ENCODE peak calls at places on chromosomes 2 and 18, in four cellular contexts. M, J, Q and S are unnamed samples.

GRCh38 chr2:202135111-202135874 is 62.2 kb downstream of the KIAA2012 start:
- DNase-seq in J (no peak), Q (peak), M (no peak), S (peak)

GRCh38 chr18:31648458-31648857 is 35.9 kb downstream of the B4GALT6 start:
- DNase-seq in M (no peak), J (no peak), Q (no peak), S (no peak)

GRCh38 chr2:58070765-58071164 is 24.2 kb downstream of the VRK2 start:
- DNase-seq in M (no peak), J (no peak), Q (no peak), S (no peak)

GRCh38 chr2:224466315-224466714 is 64.4 kb upstream of the FAM124B start:
- DNase-seq in J (no peak), Q (no peak), M (no peak), S (no peak)

GRCh38 chr2:111705711-111706323 is 178.2 kb downstream of the ANAPC1 start:
- DNase-seq in M (peak), J (peak), Q (peak), S (peak)

GRCh38 chr2:135820003-135820618 is 16.9 kb downstream of the LCT start:
- DNase-seq in J (peak), M (no peak), Q (no peak), S (no peak)

GRCh38 chr2:65605427-65606058 is 173.1 kb upstream of the SPRED2 start:
- DNase-seq in M (peak), Q (no peak), J (no peak), S (no peak)

GRCh38 chr2:101002562-101003277 is 631 bp downstream of the RPL31 start:
- DNase-seq in M (peak), Q (no peak), J (no peak), S (no peak)

GRCh38 chr2:215933141-215933540 is 80.2 kb downstream of the MREG start:
- DNase-seq in M (no peak), J (no peak), Q (no peak), S (no peak)

GRCh38 chr2:41853427-41854191 is 194.2 kb upstream of the PKDCC start:
- DNase-seq in J (no peak), Q (peak), M (peak), S (peak)

GRCh38 chr2:2083113-2083757 is 247.8 kb downstream of the MYT1L start:
- DNase-seq in J (no peak), Q (peak), M (no peak), S (no peak)

GRCh38 chr2:221449406-221449805 is 122.7 kb downstream of the EPHA4 start:
- DNase-seq in M (no peak), J (no peak), Q (no peak), S (no peak)

GRCh38 chr2:153715218-153715617 is 156.5 kb upstream of the GALNT13 start:
- DNase-seq in M (no peak), J (no peak), Q (no peak), S (no peak)

GRCh38 chr2:204260162-204260877 is 285.0 kb upstream of the PARD3B start:
- DNase-seq in M (peak), J (peak), Q (peak), S (peak)

GRCh38 chr2:126656311-126657145 is 570 bp downstream of the GYPC start:
- DNase-seq in M (peak), J (no peak), Q (peak), S (peak)

GRCh38 chr18:10455726-10456453 is 1.5 kb downstream of the APCDD1 start:
- DNase-seq in J (no peak), Q (no peak), M (no peak), S (no peak)

GRCh38 chr2:228056293-228056692 is 125.2 kb downstream of the SPHKAP start:
- DNase-seq in M (no peak), J (no peak), Q (no peak), S (no peak)

GRCh38 chr18:72652990-72653593 is 109.0 kb upstream of the CBLN2 start:
- DNase-seq in Q (peak), J (no peak), M (peak), S (no peak)

GRCh38 chr2:239692348-239692747 is 291.5 kb upstream of the HDAC4 start:
- DNase-seq in M (no peak), J (no peak), Q (no peak), S (no peak)

GRCh38 chr2:72983500-72984039 is 66.3 kb downstream of the EMX1 start:
- DNase-seq in Q (no peak), M (no peak), J (no peak), S (no peak)

GRCh38 chr2:205585451-205586045 is 96.8 kb upstream of the NRP2 start:
- DNase-seq in J (no peak), Q (no peak), M (no peak), S (no peak)

GRCh38 chr18:67597759-67598158 is 81.2 kb upstream of the DSEL start:
- DNase-seq in M (no peak), J (no peak), Q (no peak), S (no peak)

GRCh38 chr2:29430382-29431112 is 315.3 kb downstream of the CLIP4 start:
- DNase-seq in J (no peak), Q (no peak), M (no peak), S (no peak)

GRCh38 chr18:23099621-23100020 is 35.7 kb upstream of the CABLES1 start:
- DNase-seq in M (no peak), Q (peak), J (no peak), S (no peak)

GRCh38 chr2:241633561-241633960 is 3.4 kb downstream of the THAP4 start:
- DNase-seq in Q (no peak), J (no peak), M (no peak), S (no peak)

GRCh38 chr2:216857131-216857550 is 2.7 kb downstream of the TNP1 start:
- DNase-seq in M (no peak), J (no peak), Q (peak), S (peak)

GRCh38 chr2:207960911-207961310 is 64.4 kb downstream of the PLEKHM3 start:
- DNase-seq in M (no peak), Q (no peak), J (no peak), S (no peak)

GRCh38 chr2:101253013-101253712 is 477 bp downstream of the CNOT11 start:
- DNase-seq in M (peak), J (peak), Q (peak), S (peak)

GRCh38 chr2:36277146-36277808 is 78.3 kb upstream of the CRIM1 start:
- DNase-seq in M (no peak), Q (peak), J (no peak), S (peak)

GRCh38 chr2:27714851-27715291 is 51.2 kb downstream of the SLC4A1AP start:
- DNase-seq in J (no peak), M (no peak), Q (no peak), S (no peak)

GRCh38 chr18:58117685-58118403 is 73.8 kb downstream of the NEDD4L start:
- DNase-seq in M (no peak), Q (peak), J (no peak), S (peak)

GRCh38 chr2:12341919-12342318 is 374.8 kb upstream of the TRIB2 start:
- DNase-seq in Q (peak), M (no peak), J (no peak), S (no peak)

GRCh38 chr2:81658227-81658626 is 1353.7 kb upstream of the LRRTM1 start:
- DNase-seq in J (no peak), Q (peak), M (no peak), S (peak)

GRCh38 chr2:68287580-68288441 is 31.9 kb downstream of the CNRIP1 start:
- DNase-seq in M (no peak), J (no peak), Q (peak), S (no peak)

GRCh38 chr2:132670961-132671781 is 1.2 kb upstream of the LYPD1 start:
- DNase-seq in J (no peak), M (no peak), Q (peak), S (peak)

GRCh38 chr2:173657996-173658717 is 303.5 kb downstream of the CDCA7 start:
- DNase-seq in J (no peak), Q (peak), M (no peak), S (peak)